ENCODE peak calls at places on chromosomes 2 and 18, in eight cellular contexts. One of them, this sample, is unnamed.

GRCh38 chr2:157875720-157876065 is 437 bp downstream of the ACVR1 start:
- DNase-seq in H9: no peak
- DNase-seq in aorta: peak
- DNase-seq in CD8-positive, alpha-beta memory T cell: peak
- DNase-seq in GM23338: peak
- DNase-seq in right cardiac atrium: peak
- DNase-seq in IMR-90: no peak
- DNase-seq in CD4-positive, alpha-beta T cell: no peak
- DNase-seq in this sample: no peak

GRCh38 chr18:80252136-80252535 is 4.8 kb upstream of the PARD6G start:
- DNase-seq in H9: no peak
- DNase-seq in aorta: no peak
- DNase-seq in CD8-positive, alpha-beta memory T cell: no peak
- DNase-seq in GM23338: no peak
- DNase-seq in right cardiac atrium: no peak
- DNase-seq in IMR-90: peak
- DNase-seq in CD4-positive, alpha-beta T cell: no peak
- DNase-seq in this sample: no peak

GRCh38 chr2:171365232-171365631 is 68.6 kb downstream of the METTL8 start:
- DNase-seq in H9: no peak
- DNase-seq in aorta: no peak
- DNase-seq in CD8-positive, alpha-beta memory T cell: no peak
- DNase-seq in GM23338: no peak
- DNase-seq in right cardiac atrium: no peak
- DNase-seq in IMR-90: no peak
- DNase-seq in CD4-positive, alpha-beta T cell: no peak
- DNase-seq in this sample: no peak

GRCh38 chr2:1915196-1915595 is 170.9 kb upstream of the PXDN start:
- DNase-seq in H9: no peak
- DNase-seq in aorta: no peak
- DNase-seq in CD8-positive, alpha-beta memory T cell: no peak
- DNase-seq in GM23338: no peak
- DNase-seq in right cardiac atrium: no peak
- DNase-seq in IMR-90: no peak
- DNase-seq in CD4-positive, alpha-beta T cell: no peak
- DNase-seq in this sample: no peak

GRCh38 chr2:164386226-164386625 is 235.1 kb downstream of the GRB14 start:
- DNase-seq in H9: no peak
- DNase-seq in aorta: no peak
- DNase-seq in CD8-positive, alpha-beta memory T cell: no peak
- DNase-seq in GM23338: no peak
- DNase-seq in right cardiac atrium: no peak
- DNase-seq in IMR-90: peak
- DNase-seq in CD4-positive, alpha-beta T cell: no peak
- DNase-seq in this sample: no peak

GRCh38 chr18:51051105-51051712 is 21.2 kb downstream of the SMAD4 start:
- DNase-seq in H9: no peak
- DNase-seq in aorta: no peak
- DNase-seq in CD8-positive, alpha-beta memory T cell: peak
- DNase-seq in GM23338: peak
- DNase-seq in right cardiac atrium: no peak
- DNase-seq in IMR-90: peak
- DNase-seq in CD4-positive, alpha-beta T cell: no peak
- DNase-seq in this sample: no peak

GRCh38 chr2:226122067-226122466 is 677.6 kb downstream of the IRS1 start:
- DNase-seq in H9: no peak
- DNase-seq in aorta: no peak
- DNase-seq in CD8-positive, alpha-beta memory T cell: no peak
- DNase-seq in GM23338: no peak
- DNase-seq in right cardiac atrium: no peak
- DNase-seq in IMR-90: no peak
- DNase-seq in CD4-positive, alpha-beta T cell: no peak
- DNase-seq in this sample: no peak

GRCh38 chr2:113799375-113799774 is 42.9 kb upstream of the SLC35F5 start:
- DNase-seq in H9: no peak
- DNase-seq in aorta: no peak
- DNase-seq in CD8-positive, alpha-beta memory T cell: no peak
- DNase-seq in GM23338: no peak
- DNase-seq in right cardiac atrium: no peak
- DNase-seq in IMR-90: no peak
- DNase-seq in CD4-positive, alpha-beta T cell: no peak
- DNase-seq in this sample: no peak

GRCh38 chr2:66464930-66465637 is 30.2 kb downstream of the MEIS1 start:
- DNase-seq in H9: no peak
- DNase-seq in aorta: no peak
- DNase-seq in CD8-positive, alpha-beta memory T cell: no peak
- DNase-seq in GM23338: no peak
- DNase-seq in right cardiac atrium: no peak
- DNase-seq in IMR-90: no peak
- DNase-seq in CD4-positive, alpha-beta T cell: no peak
- DNase-seq in this sample: no peak

GRCh38 chr2:200742426-200742825 is 69.3 kb upstream of the BZW1 start:
- DNase-seq in H9: no peak
- DNase-seq in aorta: peak
- DNase-seq in CD8-positive, alpha-beta memory T cell: no peak
- DNase-seq in GM23338: no peak
- DNase-seq in right cardiac atrium: peak
- DNase-seq in IMR-90: no peak
- DNase-seq in CD4-positive, alpha-beta T cell: no peak
- DNase-seq in this sample: no peak

GRCh38 chr2:105796131-105796638 is 51.5 kb downstream of the NCK2 start:
- DNase-seq in H9: no peak
- DNase-seq in aorta: no peak
- DNase-seq in CD8-positive, alpha-beta memory T cell: peak
- DNase-seq in GM23338: no peak
- DNase-seq in right cardiac atrium: no peak
- DNase-seq in IMR-90: no peak
- DNase-seq in CD4-positive, alpha-beta T cell: no peak
- DNase-seq in this sample: peak

GRCh38 chr2:28160986-28161425 is 231.7 kb upstream of the FOSL2 start:
- DNase-seq in H9: no peak
- DNase-seq in aorta: no peak
- DNase-seq in CD8-positive, alpha-beta memory T cell: no peak
- DNase-seq in GM23338: peak
- DNase-seq in right cardiac atrium: no peak
- DNase-seq in IMR-90: peak
- DNase-seq in CD4-positive, alpha-beta T cell: no peak
- DNase-seq in this sample: no peak

GRCh38 chr18:76819411-76820136 is 2.8 kb upstream of the ZNF236 start:
- DNase-seq in H9: no peak
- DNase-seq in aorta: no peak
- DNase-seq in CD8-positive, alpha-beta memory T cell: no peak
- DNase-seq in GM23338: no peak
- DNase-seq in right cardiac atrium: no peak
- DNase-seq in IMR-90: no peak
- DNase-seq in CD4-positive, alpha-beta T cell: no peak
- DNase-seq in this sample: no peak

GRCh38 chr2:1930956-1931914 is 186.9 kb upstream of the PXDN start:
- DNase-seq in H9: no peak
- DNase-seq in aorta: no peak
- DNase-seq in CD8-positive, alpha-beta memory T cell: no peak
- DNase-seq in GM23338: no peak
- DNase-seq in right cardiac atrium: no peak
- DNase-seq in IMR-90: no peak
- DNase-seq in CD4-positive, alpha-beta T cell: no peak
- DNase-seq in this sample: no peak

GRCh38 chr18:72504866-72505265 is 39.3 kb downstream of the CBLN2 start:
- DNase-seq in H9: no peak
- DNase-seq in aorta: no peak
- DNase-seq in CD8-positive, alpha-beta memory T cell: no peak
- DNase-seq in GM23338: no peak
- DNase-seq in right cardiac atrium: no peak
- DNase-seq in IMR-90: no peak
- DNase-seq in CD4-positive, alpha-beta T cell: no peak
- DNase-seq in this sample: no peak

GRCh38 chr2:25557179-25558036 is 116.0 kb downstream of the DTNB start:
- DNase-seq in H9: no peak
- DNase-seq in aorta: no peak
- DNase-seq in CD8-positive, alpha-beta memory T cell: no peak
- DNase-seq in GM23338: no peak
- DNase-seq in right cardiac atrium: no peak
- DNase-seq in IMR-90: no peak
- DNase-seq in CD4-positive, alpha-beta T cell: no peak
- DNase-seq in this sample: no peak

GRCh38 chr2:3035385-3036050 is 342.1 kb downstream of the EIPR1 start:
- DNase-seq in H9: no peak
- DNase-seq in aorta: no peak
- DNase-seq in CD8-positive, alpha-beta memory T cell: no peak
- DNase-seq in GM23338: no peak
- DNase-seq in right cardiac atrium: no peak
- DNase-seq in IMR-90: no peak
- DNase-seq in CD4-positive, alpha-beta T cell: no peak
- DNase-seq in this sample: no peak

GRCh38 chr2:204950695-204951094 is 405.4 kb downstream of the PARD3B start:
- DNase-seq in H9: no peak
- DNase-seq in aorta: no peak
- DNase-seq in CD8-positive, alpha-beta memory T cell: no peak
- DNase-seq in GM23338: no peak
- DNase-seq in right cardiac atrium: no peak
- DNase-seq in IMR-90: peak
- DNase-seq in CD4-positive, alpha-beta T cell: no peak
- DNase-seq in this sample: no peak

GRCh38 chr2:96083064-96083889 is 33.1 kb downstream of the ADRA2B start:
- DNase-seq in H9: no peak
- DNase-seq in aorta: peak
- DNase-seq in CD8-positive, alpha-beta memory T cell: no peak
- DNase-seq in GM23338: no peak
- DNase-seq in right cardiac atrium: peak
- DNase-seq in IMR-90: no peak
- DNase-seq in CD4-positive, alpha-beta T cell: no peak
- DNase-seq in this sample: no peak

GRCh38 chr18:23884712-23885375 is 129.7 kb upstream of the TTC39C start:
- DNase-seq in H9: peak
- DNase-seq in aorta: no peak
- DNase-seq in CD8-positive, alpha-beta memory T cell: peak
- DNase-seq in GM23338: peak
- DNase-seq in right cardiac atrium: no peak
- DNase-seq in IMR-90: no peak
- DNase-seq in CD4-positive, alpha-beta T cell: no peak
- DNase-seq in this sample: no peak

GRCh38 chr2:208172125-208172524 is 8.7 kb upstream of the CRYGA start:
- DNase-seq in H9: no peak
- DNase-seq in aorta: no peak
- DNase-seq in CD8-positive, alpha-beta memory T cell: no peak
- DNase-seq in GM23338: no peak
- DNase-seq in right cardiac atrium: no peak
- DNase-seq in IMR-90: no peak
- DNase-seq in CD4-positive, alpha-beta T cell: no peak
- DNase-seq in this sample: no peak

GRCh38 chr2:148900350-148900749 is 25.3 kb downstream of the KIF5C start:
- DNase-seq in H9: no peak
- DNase-seq in aorta: no peak
- DNase-seq in CD8-positive, alpha-beta memory T cell: no peak
- DNase-seq in GM23338: no peak
- DNase-seq in right cardiac atrium: no peak
- DNase-seq in IMR-90: no peak
- DNase-seq in CD4-positive, alpha-beta T cell: no peak
- DNase-seq in this sample: no peak

GRCh38 chr2:176157499-176158305 is 595 bp downstream of the HOXD3 start:
- DNase-seq in H9: peak
- DNase-seq in aorta: peak
- DNase-seq in CD8-positive, alpha-beta memory T cell: no peak
- DNase-seq in GM23338: peak
- DNase-seq in right cardiac atrium: no peak
- DNase-seq in IMR-90: no peak
- DNase-seq in CD4-positive, alpha-beta T cell: no peak
- DNase-seq in this sample: no peak
- H3K27ac ChIP-seq in H9: no peak
- H3K27ac ChIP-seq in aorta: no peak
- H3K27ac ChIP-seq in CD8-positive, alpha-beta memory T cell: no peak
- H3K27ac ChIP-seq in GM23338: no peak
- H3K27ac ChIP-seq in right cardiac atrium: no peak
- H3K27ac ChIP-seq in IMR-90: no peak
- H3K27ac ChIP-seq in CD4-positive, alpha-beta T cell: no peak
- H3K27ac ChIP-seq in this sample: no peak

DNA sequence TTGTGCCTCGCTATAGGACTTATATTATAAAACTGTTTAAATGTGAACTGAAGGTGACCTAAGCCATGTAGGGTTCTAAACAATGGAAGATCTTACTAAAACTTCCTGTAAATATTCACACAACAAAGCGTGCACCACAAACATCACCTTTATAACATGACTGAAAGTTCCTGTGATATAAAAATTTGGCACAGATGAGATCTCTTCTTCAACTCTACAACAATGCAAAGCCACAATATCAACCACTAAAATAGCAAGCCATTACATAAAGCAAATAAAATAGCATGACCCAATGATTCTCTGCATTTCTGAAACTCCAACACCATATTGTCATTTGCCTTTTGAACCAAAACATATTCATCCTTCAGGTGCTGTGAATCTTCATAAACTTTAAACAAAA is 3.5 kb downstream of the YES1 start:
- DNase-seq in H9: no peak
- DNase-seq in aorta: no peak
- DNase-seq in CD8-positive, alpha-beta memory T cell: no peak
- DNase-seq in GM23338: no peak
- DNase-seq in right cardiac atrium: no peak
- DNase-seq in IMR-90: no peak
- DNase-seq in CD4-positive, alpha-beta T cell: no peak
- DNase-seq in this sample: no peak
- H3K27ac ChIP-seq in H9: no peak
- H3K27ac ChIP-seq in aorta: no peak
- H3K27ac ChIP-seq in CD8-positive, alpha-beta memory T cell: peak
- H3K27ac ChIP-seq in GM23338: peak
- H3K27ac ChIP-seq in right cardiac atrium: no peak
- H3K27ac ChIP-seq in IMR-90: no peak
- H3K27ac ChIP-seq in CD4-positive, alpha-beta T cell: no peak
- H3K27ac ChIP-seq in this sample: no peak

GRCh38 chr2:109317471-109318090 is 188.6 kb downstream of the SH3RF3 start:
- DNase-seq in H9: no peak
- DNase-seq in aorta: no peak
- DNase-seq in CD8-positive, alpha-beta memory T cell: no peak
- DNase-seq in GM23338: no peak
- DNase-seq in right cardiac atrium: no peak
- DNase-seq in IMR-90: peak
- DNase-seq in CD4-positive, alpha-beta T cell: no peak
- DNase-seq in this sample: no peak
- H3K27ac ChIP-seq in H9: no peak
- H3K27ac ChIP-seq in aorta: no peak
- H3K27ac ChIP-seq in CD8-positive, alpha-beta memory T cell: no peak
- H3K27ac ChIP-seq in GM23338: no peak
- H3K27ac ChIP-seq in right cardiac atrium: peak
- H3K27ac ChIP-seq in IMR-90: peak
- H3K27ac ChIP-seq in CD4-positive, alpha-beta T cell: no peak
- H3K27ac ChIP-seq in this sample: no peak

DNA sequence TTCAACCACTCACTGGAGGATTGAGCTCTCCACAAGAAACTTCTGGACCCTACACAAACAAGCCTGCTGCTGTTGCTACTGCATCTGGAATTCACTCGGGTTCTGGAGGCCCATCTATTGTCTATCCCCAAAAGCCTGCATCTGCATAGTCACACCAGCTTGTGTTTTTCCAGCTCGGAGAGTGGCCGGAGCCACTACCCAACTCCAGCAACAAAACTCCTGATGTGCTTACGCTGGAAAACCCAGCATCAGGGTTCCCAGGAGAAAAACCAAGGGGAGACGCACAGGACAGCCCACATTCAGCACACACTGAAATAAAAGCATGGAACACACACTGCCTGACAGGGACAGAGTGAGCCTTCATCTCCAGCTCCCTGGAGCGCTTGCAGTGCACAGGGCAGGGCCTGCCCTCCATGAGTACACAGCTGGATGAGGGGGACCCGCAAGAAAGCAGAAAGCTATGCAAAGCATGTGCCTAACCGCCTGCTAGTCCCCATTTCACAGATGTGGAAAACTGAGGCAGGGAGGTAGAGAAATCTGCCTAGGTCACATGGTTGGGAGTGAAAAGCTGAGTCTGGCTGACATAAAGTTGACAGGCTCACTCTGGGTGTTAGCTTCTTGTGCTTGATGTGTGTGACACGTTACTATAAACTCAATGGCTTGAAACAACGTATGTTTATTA is 187.3 kb downstream of the HDAC4 start:
- DNase-seq in H9: no peak
- DNase-seq in aorta: no peak
- DNase-seq in CD8-positive, alpha-beta memory T cell: no peak
- DNase-seq in GM23338: no peak
- DNase-seq in right cardiac atrium: no peak
- DNase-seq in IMR-90: no peak
- DNase-seq in CD4-positive, alpha-beta T cell: no peak
- DNase-seq in this sample: no peak
- H3K27ac ChIP-seq in H9: no peak
- H3K27ac ChIP-seq in aorta: no peak
- H3K27ac ChIP-seq in CD8-positive, alpha-beta memory T cell: no peak
- H3K27ac ChIP-seq in GM23338: peak
- H3K27ac ChIP-seq in right cardiac atrium: no peak
- H3K27ac ChIP-seq in IMR-90: no peak
- H3K27ac ChIP-seq in CD4-positive, alpha-beta T cell: no peak
- H3K27ac ChIP-seq in this sample: no peak

This sample was measured in DND-41.